ENCODE peak calls at places on chromosomes 7 and 10, in ten cellular contexts. D is CD8-positive, alpha-beta memory T cell; O is AG04450; N is Right ventricle myocardium superior; K is cardiac fibroblast; F is brain microvascular endothelial cell; M is stimulated activated CD4-positive, alpha-beta T cell treated with anti-CD3 and anti-CD28 coated beads, Interleukin-12 subunit alpha, Interleukin-12 subunit beta, amount 100 ng/mL, for 48 hours; Y is NCI-H2171; G is cerebellum; C is endothelial cell. J is an unnamed sample.

GRCh38 chr10:93893646-93894515 is at the start of gene SLC35G1:
- DNase-seq in C (peak), O (no peak), N (peak), K (peak), G (peak), Y (peak), D (peak), M (peak), F (peak), J (no peak)

GRCh38 chr7:130360518-130360917 is 15.9 kb downstream of the CPA5 start:
- DNase-seq in O (no peak), M (no peak), N (no peak), F (no peak), G (no peak), C (no peak), Y (no peak), K (no peak), D (no peak), J (no peak)

GRCh38 chr10:86344281-86344680 is 22.3 kb downstream of the GRID1 start:
- DNase-seq in K (no peak), F (no peak), Y (no peak), O (no peak), N (peak), C (no peak), M (no peak), G (no peak), D (peak), J (no peak)

GRCh38 chr7:65832281-65832680 is 40.6 kb upstream of the VKORC1L1 start:
- DNase-seq in D (no peak), M (no peak), Y (no peak), K (peak), O (no peak), G (peak), C (peak), N (no peak), F (peak), J (no peak)

GRCh38 chr10:118672163-118672562 is 76.7 kb upstream of the PRLHR start:
- DNase-seq in M (no peak), N (no peak), G (no peak), O (no peak), C (no peak), D (no peak), Y (no peak), K (no peak), F (no peak), J (no peak)

GRCh38 chr10:30500963-30501504 is 67.0 kb downstream of the MAP3K8 start:
- DNase-seq in Y (no peak), M (no peak), G (no peak), N (no peak), D (no peak), F (no peak), K (no peak), O (no peak), C (no peak), J (no peak)

GRCh38 chr10:28284126-28284525 is 18.7 kb downstream of the MPP7 start:
- DNase-seq in G (no peak), Y (no peak), K (no peak), O (no peak), D (no peak), N (no peak), M (no peak), C (no peak), F (no peak), J (no peak)

GRCh38 chr10:55410415-55410885 is 609.4 kb upstream of the PCDH15 start:
- DNase-seq in K (no peak), Y (no peak), F (peak), O (no peak), D (no peak), G (peak), N (peak), C (peak), M (no peak), J (no peak)

GRCh38 chr10:123287594-123288247 is 133.5 kb downstream of the BUB3 start:
- DNase-seq in F (peak), O (no peak), Y (no peak), N (no peak), C (no peak), D (no peak), G (no peak), M (peak), K (peak), J (no peak)

GRCh38 chr10:80487422-80487785 is 33.3 kb downstream of the TSPAN14 start:
- DNase-seq in C (no peak), Y (no peak), K (no peak), O (no peak), N (no peak), D (no peak), F (no peak), M (no peak), G (no peak), J (no peak)

GRCh38 chr10:102779680-102780079 is 35.9 kb downstream of the WBP1L start:
- DNase-seq in O (no peak), G (no peak), D (no peak), M (no peak), C (no peak), Y (no peak), N (no peak), F (no peak), K (peak), J (no peak)

GRCh38 chr7:24574365-24574764 is 1.1 kb downstream of the PALS2 start:
- DNase-seq in C (no peak), G (no peak), K (no peak), N (no peak), Y (no peak), F (no peak), O (no peak), D (no peak), M (no peak), J (no peak)

GRCh38 chr7:537911-538634 is 18.4 kb upstream of the PDGFA start:
- DNase-seq in K (peak), F (peak), C (no peak), N (peak), M (no peak), D (no peak), Y (no peak), O (peak), G (no peak), J (peak)

GRCh38 chr7:5532520-5533335 is 109.1 kb upstream of the TNRC18 start:
- DNase-seq in F (no peak), N (peak), Y (no peak), D (peak), O (no peak), C (no peak), M (peak), G (no peak), K (no peak), J (no peak)

GRCh38 chr10:99930731-99931550 is 78.8 kb downstream of the DNMBP start:
- DNase-seq in G (no peak), Y (no peak), C (no peak), F (no peak), K (no peak), M (no peak), N (no peak), D (no peak), O (no peak), J (no peak)

GRCh38 chr10:132421377-132422168 is 24.6 kb downstream of the PWWP2B start:
- DNase-seq in O (no peak), N (peak), Y (no peak), D (no peak), M (no peak), C (no peak), K (peak), F (peak), G (no peak), J (no peak)

GRCh38 chr7:115032986-115033385 is 111.1 kb downstream of the MDFIC start:
- DNase-seq in N (no peak), O (no peak), D (no peak), K (no peak), C (no peak), G (no peak), Y (no peak), F (no peak), M (no peak), J (no peak)

GRCh38 chr10:91564508-91564907 is 68.4 kb downstream of the PPP1R3C start:
- DNase-seq in G (no peak), O (no peak), M (no peak), D (no peak), Y (no peak), C (no peak), N (no peak), K (no peak), F (no peak), J (no peak)

GRCh38 chr10:84587789-84588188 is 259.4 kb downstream of the CCSER2 start:
- DNase-seq in M (no peak), D (no peak), K (no peak), Y (no peak), N (no peak), O (no peak), F (no peak), G (no peak), C (no peak), J (no peak)

GRCh38 chr10:45470098-45471012 is 96.3 kb downstream of the ALOX5 start:
- DNase-seq in C (no peak), K (peak), D (peak), Y (no peak), F (peak), M (peak), G (no peak), O (peak), N (no peak), J (peak)

GRCh38 chr10:48493083-48493871 is 111.6 kb downstream of the ARHGAP22 start:
- DNase-seq in D (no peak), C (no peak), Y (peak), M (no peak), G (no peak), O (no peak), K (no peak), N (peak), F (no peak), J (no peak)

GRCh38 chr7:137834552-137834951 is 12.2 kb downstream of the DGKI start:
- DNase-seq in K (no peak), F (no peak), M (no peak), N (no peak), G (no peak), C (no peak), O (no peak), D (no peak), Y (no peak), J (no peak)

GRCh38 chr7:2928613-2929311 is 84.7 kb upstream of the GNA12 start:
- DNase-seq in Y (peak), M (no peak), K (no peak), D (peak), C (no peak), G (no peak), F (no peak), N (peak), O (no peak), J (no peak)

GRCh38 chr10:91453535-91453934 is 43.4 kb downstream of the HECTD2 start:
- DNase-seq in N (no peak), M (no peak), G (no peak), Y (no peak), O (no peak), C (no peak), D (no peak), K (no peak), F (no peak), J (no peak)

GRCh38 chr7:31052841-31053601 is 913 bp downstream of the ADCYAP1R1 start:
- DNase-seq in N (no peak), F (no peak), K (no peak), C (no peak), D (no peak), G (no peak), M (no peak), O (no peak), Y (no peak), J (no peak)

GRCh38 chr10:30970760-30971460 is 60.8 kb downstream of the ZNF438 start:
- DNase-seq in Y (no peak), N (no peak), K (peak), M (no peak), C (no peak), D (no peak), G (no peak), O (no peak), F (no peak), J (no peak)

GRCh38 chr7:120920588-120920987 is 30.0 kb upstream of the ING3 start:
- DNase-seq in C (no peak), F (no peak), G (no peak), Y (peak), O (no peak), K (no peak), N (no peak), D (no peak), M (no peak), J (no peak)

GRCh38 chr10:129740532-129741279 is 223.4 kb downstream of the EBF3 start:
- DNase-seq in Y (no peak), M (no peak), O (no peak), K (no peak), N (no peak), D (no peak), C (no peak), G (no peak), F (no peak), J (no peak)

GRCh38 chr7:24965831-24966708 is 13.9 kb downstream of the OSBPL3 start:
- DNase-seq in Y (no peak), D (peak), C (no peak), G (no peak), O (no peak), F (no peak), K (no peak), N (no peak), M (no peak), J (no peak)

GRCh38 chr10:44253769-44254462 is 131.0 kb downstream of the CXCL12 start:
- DNase-seq in F (peak), K (peak), G (no peak), Y (no peak), D (no peak), M (no peak), C (no peak), N (peak), O (peak), J (peak)

GRCh38 chr7:137130751-137131158 is 212.8 kb downstream of the PTN start:
- DNase-seq in K (peak), O (peak), M (no peak), Y (no peak), F (peak), G (no peak), N (no peak), C (no peak), D (no peak), J (no peak)

GRCh38 chr7:3174515-3175318 is 126.3 kb upstream of the SDK1 start:
- DNase-seq in C (no peak), M (no peak), G (no peak), F (no peak), Y (no peak), O (no peak), K (no peak), N (no peak), D (no peak), J (no peak)

GRCh38 chr10:100570518-100570865 is 34.7 kb downstream of the HIF1AN start:
- DNase-seq in D (no peak), K (no peak), N (no peak), Y (no peak), O (no peak), C (no peak), G (no peak), F (no peak), M (no peak), J (no peak)

GRCh38 chr7:141227454-141227853 is 153.6 kb downstream of the TMEM178B start:
- DNase-seq in N (no peak), D (no peak), Y (no peak), F (no peak), G (no peak), K (no peak), O (no peak), C (no peak), M (no peak), J (no peak)

GRCh38 chr10:23999445-23999844 is 209.5 kb upstream of the KIAA1217 start:
- DNase-seq in N (no peak), D (no peak), Y (no peak), O (no peak), K (no peak), F (no peak), G (no peak), C (no peak), M (no peak), J (no peak)

J was measured in BJ.